ENCODE peak calls at places on chromosomes 12 and 14, in six cellular contexts. One of them, this sample, is unnamed.

GRCh38 chr14:92613008-92613658 is 99.6 kb downstream of the RIN3 start:
- DNase-seq in OCI-LY7: peak; percentile 63
- DNase-seq in kidney: no peak
- DNase-seq in PC-3: peak; percentile 44
- DNase-seq in foreskin keratinocyte: no peak
- DNase-seq in adrenal gland: no peak
- DNase-seq in this sample: no peak

GRCh38 chr12:71655495-71655894 is 8.2 kb downstream of the ZFC3H1 start:
- DNase-seq in foreskin keratinocyte: no peak
- DNase-seq in PC-3: no peak
- DNase-seq in adrenal gland: no peak
- DNase-seq in kidney: no peak
- DNase-seq in OCI-LY7: no peak
- DNase-seq in this sample: no peak

GRCh38 chr12:75848533-75848932 is 183.0 kb downstream of the PHLDA1 start:
- DNase-seq in PC-3: no peak
- DNase-seq in foreskin keratinocyte: no peak
- DNase-seq in kidney: no peak
- DNase-seq in adrenal gland: no peak
- DNase-seq in OCI-LY7: no peak
- DNase-seq in this sample: no peak

GRCh38 chr14:91270188-91270587 is 25.7 kb upstream of the GPR68 start:
- DNase-seq in kidney: no peak
- DNase-seq in adrenal gland: no peak
- DNase-seq in OCI-LY7: no peak
- DNase-seq in foreskin keratinocyte: no peak
- DNase-seq in PC-3: no peak
- DNase-seq in this sample: no peak

GRCh38 chr12:34396861-34397590 is 374.7 kb downstream of the ALG10 start:
- DNase-seq in foreskin keratinocyte: no peak
- DNase-seq in OCI-LY7: no peak
- DNase-seq in kidney: peak; percentile 44
- DNase-seq in adrenal gland: no peak
- DNase-seq in PC-3: no peak
- DNase-seq in this sample: peak; percentile 1

GRCh38 chr12:1197264-1198018 is 206.4 kb downstream of the ERC1 start:
- DNase-seq in kidney: no peak
- DNase-seq in OCI-LY7: no peak
- DNase-seq in adrenal gland: no peak
- DNase-seq in foreskin keratinocyte: peak; percentile 98
- DNase-seq in PC-3: peak; percentile 49
- DNase-seq in this sample: no peak

GRCh38 chr12:115210533-115211252 is 526.7 kb upstream of the TBX3 start:
- DNase-seq in foreskin keratinocyte: no peak
- DNase-seq in kidney: no peak
- DNase-seq in PC-3: no peak
- DNase-seq in adrenal gland: no peak
- DNase-seq in OCI-LY7: no peak
- DNase-seq in this sample: no peak

GRCh38 chr14:104665663-104666522 is 23.5 kb upstream of the INF2 start:
- DNase-seq in adrenal gland: peak; percentile 42
- DNase-seq in OCI-LY7: peak; percentile 64
- DNase-seq in kidney: peak; percentile 76
- DNase-seq in PC-3: peak; percentile 37
- DNase-seq in foreskin keratinocyte: no peak
- DNase-seq in this sample: peak; percentile 78

GRCh38 chr12:14833952-14834351 is 9.4 kb downstream of the ART4 start:
- DNase-seq in foreskin keratinocyte: no peak
- DNase-seq in adrenal gland: no peak
- DNase-seq in OCI-LY7: no peak
- DNase-seq in kidney: no peak
- DNase-seq in PC-3: no peak
- DNase-seq in this sample: no peak

GRCh38 chr14:53462931-53463778 is 310.0 kb upstream of the DDHD1 start:
- DNase-seq in foreskin keratinocyte: no peak
- DNase-seq in kidney: no peak
- DNase-seq in adrenal gland: no peak
- DNase-seq in OCI-LY7: no peak
- DNase-seq in PC-3: peak; percentile 37
- DNase-seq in this sample: no peak

GRCh38 chr12:92538970-92539749 is 163.6 kb upstream of the PLEKHG7 start:
- DNase-seq in adrenal gland: no peak
- DNase-seq in OCI-LY7: peak; percentile 51
- DNase-seq in foreskin keratinocyte: peak; percentile 75
- DNase-seq in kidney: no peak
- DNase-seq in PC-3: peak; percentile 88
- DNase-seq in this sample: peak; percentile 25

GRCh38 chr12:43332977-43333649 is 218.9 kb downstream of the ADAMTS20 start:
- DNase-seq in kidney: no peak
- DNase-seq in PC-3: peak; percentile 37
- DNase-seq in foreskin keratinocyte: no peak
- DNase-seq in OCI-LY7: no peak
- DNase-seq in adrenal gland: no peak
- DNase-seq in this sample: no peak

GRCh38 chr14:100824946-100825690 is 800 bp upstream of the MEG3 start:
- DNase-seq in kidney: peak; percentile 42
- DNase-seq in foreskin keratinocyte: no peak
- DNase-seq in PC-3: no peak
- DNase-seq in adrenal gland: no peak
- DNase-seq in OCI-LY7: no peak
- DNase-seq in this sample: peak; percentile 86
- H3K27ac ChIP-seq in kidney: no peak overlapping the region
- H3K27ac ChIP-seq in foreskin keratinocyte: no peak overlapping the region
- H3K27ac ChIP-seq in PC-3: no peak overlapping the region
- H3K27ac ChIP-seq in adrenal gland: no peak overlapping the region
- H3K27ac ChIP-seq in OCI-LY7: no peak overlapping the region
- H3K27ac ChIP-seq in this sample: peak overlapping the region; percentile 95

GRCh38 chr12:109475993-109476806 is 900 bp downstream of the KCTD10 start:
- DNase-seq in kidney: no peak
- DNase-seq in adrenal gland: no peak
- DNase-seq in OCI-LY7: peak; percentile 4
- DNase-seq in foreskin keratinocyte: no peak
- DNase-seq in PC-3: no peak
- DNase-seq in this sample: no peak
- H3K4me1 ChIP-seq in kidney: peaks cover 9% of the 10 kb centered on the region
- H3K4me1 ChIP-seq in adrenal gland: peaks cover 13% of the 10 kb centered on the region
- H3K4me1 ChIP-seq in OCI-LY7: peaks cover 22% of the 10 kb centered on the region
- H3K4me1 ChIP-seq in foreskin keratinocyte: peaks cover 3% of the 10 kb centered on the region
- H3K4me1 ChIP-seq in PC-3: peaks cover 18% of the 10 kb centered on the region
- H3K4me1 ChIP-seq in this sample: no peaks in the 10 kb centered on the region

GRCh38 chr14:68797180-68797670 is 4.4 kb upstream of the ZFP36L1 start:
- DNase-seq in OCI-LY7: no peak
- DNase-seq in adrenal gland: peak; percentile 17
- DNase-seq in kidney: no peak
- DNase-seq in foreskin keratinocyte: no peak
- DNase-seq in PC-3: no peak
- DNase-seq in this sample: no peak
- H3K27ac ChIP-seq in OCI-LY7: peak overlapping the region; percentile 92
- H3K27ac ChIP-seq in adrenal gland: no peak overlapping the region
- H3K27ac ChIP-seq in kidney: no peak overlapping the region
- H3K27ac ChIP-seq in foreskin keratinocyte: no peak overlapping the region
- H3K27ac ChIP-seq in PC-3: no peak overlapping the region
- H3K27ac ChIP-seq in this sample: no peak overlapping the region

DNA sequence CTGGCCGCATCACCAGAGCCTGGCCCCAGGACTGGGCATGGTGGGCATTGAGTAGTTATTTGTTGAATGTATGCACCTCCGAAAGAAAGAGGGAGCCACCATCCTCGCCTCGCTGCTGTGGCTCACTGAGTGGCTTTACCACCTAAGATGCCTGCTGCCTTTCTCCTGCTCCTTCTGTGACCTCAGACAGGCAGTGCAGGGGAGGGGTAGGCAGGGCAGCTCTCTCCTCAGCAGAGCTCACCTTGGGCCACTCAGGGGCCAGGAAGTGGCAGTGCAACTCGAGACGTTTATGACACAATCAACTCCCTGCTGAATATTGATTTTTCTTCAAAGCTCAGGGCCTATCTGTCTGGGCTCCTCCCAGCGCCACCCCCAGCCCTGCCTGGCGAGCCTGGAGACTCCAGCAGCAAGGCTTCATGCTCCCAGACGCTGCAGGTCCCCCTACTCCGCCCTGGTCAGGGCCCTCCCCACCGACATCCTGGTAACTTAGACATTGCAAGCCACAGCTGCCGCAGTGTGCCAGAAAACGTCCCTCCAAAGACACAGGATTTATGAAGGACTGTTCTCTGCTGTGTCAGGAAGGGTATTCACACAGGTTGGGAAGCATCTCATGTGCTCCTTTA is 84.3 kb upstream of the DIO3 start:
- DNase-seq in kidney: no peak
- DNase-seq in adrenal gland: peak; percentile 74
- DNase-seq in PC-3: peak; percentile 97
- DNase-seq in OCI-LY7: peak; percentile 6
- DNase-seq in foreskin keratinocyte: no peak
- DNase-seq in this sample: no peak
- H3K4me1 ChIP-seq in kidney: no peaks in the 10 kb centered on the region
- H3K4me1 ChIP-seq in adrenal gland: peaks cover 13% of the 10 kb centered on the region
- H3K4me1 ChIP-seq in PC-3: peaks cover 72% of the 10 kb centered on the region
- H3K4me1 ChIP-seq in OCI-LY7: no peaks in the 10 kb centered on the region
- H3K4me1 ChIP-seq in foreskin keratinocyte: no peaks in the 10 kb centered on the region
- H3K4me1 ChIP-seq in this sample: no peaks in the 10 kb centered on the region

DNA sequence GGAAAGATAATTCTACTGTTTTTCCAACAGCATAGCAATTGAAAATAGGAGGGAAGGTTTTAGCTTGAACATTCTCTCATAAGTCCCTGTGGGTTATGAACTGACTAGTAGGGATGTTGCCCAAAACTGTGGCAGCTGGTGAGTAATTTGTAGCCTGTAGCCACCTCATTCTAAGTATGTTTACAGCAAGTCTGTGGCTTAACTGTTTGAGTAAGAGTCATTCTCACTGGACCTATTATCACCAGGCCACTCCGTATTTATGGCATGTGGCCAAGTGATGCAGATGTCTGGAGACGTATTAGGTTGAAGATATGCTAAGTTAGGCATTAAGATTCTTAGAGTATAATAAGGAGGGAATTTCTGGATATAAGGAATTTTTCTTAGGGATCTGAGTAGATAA is 458.3 kb downstream of the ETNK1 start:
- DNase-seq in OCI-LY7: no peak
- DNase-seq in adrenal gland: no peak
- DNase-seq in PC-3: peak; percentile 16
- DNase-seq in foreskin keratinocyte: peak; percentile 89
- DNase-seq in kidney: no peak
- DNase-seq in this sample: peak; percentile 16
- H3K27ac ChIP-seq in OCI-LY7: no peak overlapping the region
- H3K27ac ChIP-seq in adrenal gland: no peak overlapping the region
- H3K27ac ChIP-seq in PC-3: no peak overlapping the region
- H3K27ac ChIP-seq in foreskin keratinocyte: no peak overlapping the region
- H3K27ac ChIP-seq in kidney: no peak overlapping the region
- H3K27ac ChIP-seq in this sample: no peak overlapping the region

GRCh38 chr12:125070117-125070516 is 4.9 kb downstream of the AACS start:
- DNase-seq in kidney: no peak
- DNase-seq in PC-3: no peak
- DNase-seq in foreskin keratinocyte: no peak
- DNase-seq in adrenal gland: no peak
- DNase-seq in OCI-LY7: no peak
- DNase-seq in this sample: no peak
- H3K4me1 ChIP-seq in kidney: no peaks in the 10 kb centered on the region
- H3K4me1 ChIP-seq in PC-3: peaks cover 16% of the 10 kb centered on the region
- H3K4me1 ChIP-seq in foreskin keratinocyte: no peaks in the 10 kb centered on the region
- H3K4me1 ChIP-seq in adrenal gland: no peaks in the 10 kb centered on the region
- H3K4me1 ChIP-seq in OCI-LY7: peaks cover 10% of the 10 kb centered on the region
- H3K4me1 ChIP-seq in this sample: peaks cover 8% of the 10 kb centered on the region

GRCh38 chr12:108562348-108563134 is at the start of gene ISCU:
- DNase-seq in PC-3: peak; percentile 99
- DNase-seq in kidney: peak; percentile 100
- DNase-seq in adrenal gland: peak; percentile 98
- DNase-seq in foreskin keratinocyte: peak; percentile 84
- DNase-seq in OCI-LY7: peak; percentile 99
- DNase-seq in this sample: peak; percentile 97

GRCh38 chr12:108560752-108561719 is at the start of gene SART3:
- DNase-seq in kidney: peak; percentile 91
- DNase-seq in foreskin keratinocyte: peak; percentile 78
- DNase-seq in adrenal gland: peak; percentile 79
- DNase-seq in PC-3: peak; percentile 89
- DNase-seq in OCI-LY7: peak; percentile 94
- DNase-seq in this sample: peak; percentile 93

GRCh38 chr12:108560321-108560721 is 652 bp downstream of the SART3 start:
- DNase-seq in OCI-LY7: no peak
- DNase-seq in kidney: no peak
- DNase-seq in adrenal gland: no peak
- DNase-seq in PC-3: no peak
- DNase-seq in foreskin keratinocyte: no peak
- DNase-seq in this sample: no peak

GRCh38 chr12:108561852-108562347 is 496 bp upstream of the ISCU start:
- DNase-seq in adrenal gland: no peak
- DNase-seq in kidney: no peak
- DNase-seq in PC-3: peak; percentile 15
- DNase-seq in OCI-LY7: no peak
- DNase-seq in foreskin keratinocyte: peak; percentile 24
- DNase-seq in this sample: no peak

GRCh38 chr12:108559748-108560147 is 1.2 kb downstream of the SART3 start:
- DNase-seq in PC-3: no peak
- DNase-seq in foreskin keratinocyte: no peak
- DNase-seq in adrenal gland: no peak
- DNase-seq in kidney: no peak
- DNase-seq in OCI-LY7: peak; percentile 30
- DNase-seq in this sample: no peak
- H3K27ac ChIP-seq in PC-3: no peak overlapping the region
- H3K27ac ChIP-seq in foreskin keratinocyte: peak overlapping the region; percentile 96
- H3K27ac ChIP-seq in adrenal gland: no peak overlapping the region
- H3K27ac ChIP-seq in kidney: no peak overlapping the region
- H3K27ac ChIP-seq in OCI-LY7: peak overlapping the region; percentile 82
- H3K27ac ChIP-seq in this sample: no peak overlapping the region

This sample was measured in SJCRH30.